ENCODE peak calls at places on chromosomes 7 and 10, in four cellular contexts. I is fibroblast of lung, L is psoas muscle, H is RWPE1. A is an unnamed sample.

GRCh38 chr10:4241724-4242345 is 456.8 kb upstream of the KLF6 start:
- DNase-seq in L (no peak), I (peak), H (no peak), A (peak)

GRCh38 chr7:35983585-35983984 is 169.5 kb upstream of the EEPD1 start:
- DNase-seq in L (no peak), H (no peak), I (no peak), A (no peak)

GRCh38 chr10:51399840-51400239 is 299.6 kb downstream of the CSTF2T start:
- DNase-seq in I (no peak), L (no peak), H (no peak), A (no peak)

GRCh38 chr7:16921644-16922257 is 40.0 kb upstream of the AGR3 start:
- DNase-seq in L (no peak), I (no peak), H (no peak), A (peak)

GRCh38 chr7:116527521-116527920 is 2.7 kb downstream of the CAV1 start:
- DNase-seq in L (no peak), H (no peak), I (peak), A (no peak)

GRCh38 chr10:48981310-48981907 is 41.8 kb upstream of the LRRC18 start:
- DNase-seq in I (peak), L (peak), H (peak), A (peak)

GRCh38 chr7:102019461-102019860 is 202.0 kb downstream of the CUX1 start:
- DNase-seq in L (no peak), H (no peak), I (no peak), A (no peak)

GRCh38 chr10:114491933-114492332 is 87.6 kb upstream of the AFAP1L2 start:
- DNase-seq in I (no peak), H (no peak), L (no peak), A (no peak)

GRCh38 chr7:27885652-27886051 is 145.7 kb downstream of the TAX1BP1 start:
- DNase-seq in I (no peak), L (no peak), H (no peak), A (no peak)

GRCh38 chr7:45052011-45052410 is 36.8 kb downstream of the NACAD start:
- DNase-seq in L (no peak), H (no peak), I (no peak), A (no peak)

GRCh38 chr10:117723343-117723742 is 180.8 kb downstream of the EMX2 start:
- DNase-seq in L (no peak), H (no peak), I (no peak), A (no peak)
- TF ChIP-seq CTCF in L (no peak), H (no peak), I (no peak), A (no peak)

GRCh38 chr10:112446855-112447691 is at the start of the genes VTI1A and ZDHHC6:
- DNase-seq in L (peak), I (peak), H (peak), A (peak)
- TF ChIP-seq CTCF in L (peak), I (peak), H (no peak), A (no peak)

GRCh38 chr7:50308301-50309129 is 4.0 kb downstream of the IKZF1 start:
- DNase-seq in I (no peak), H (no peak), L (no peak), A (no peak)
- TF ChIP-seq CTCF in I (no peak), H (no peak), L (no peak), A (no peak)

GRCh38 chr10:79234391-79235318 is 112.6 kb upstream of the PPIF start:
- DNase-seq in L (no peak), I (no peak), H (peak), A (no peak)
- TF ChIP-seq CTCF in L (no peak), I (no peak), H (no peak), A (no peak)

GRCh38 chr7:65037740-65038678 is 31.5 kb upstream of the ERV3-1 start:
- DNase-seq in L (peak), H (peak), I (peak), A (peak)
- TF ChIP-seq CTCF in L (no peak), H (no peak), I (no peak), A (no peak)

GRCh38 chr7:137835486-137836112 is 11.2 kb downstream of the DGKI start:
- DNase-seq in L (no peak), H (no peak), I (no peak), A (no peak)
- TF ChIP-seq CTCF in L (no peak), H (no peak), I (no peak), A (no peak)

GRCh38 chr10:28095791-28096367 is 97.0 kb upstream of the ODAD2 start:
- DNase-seq in L (no peak), I (no peak), H (no peak), A (no peak)

GRCh38 chr10:28094121-28094520 is 95.2 kb upstream of the ODAD2 start:
- DNase-seq in L (no peak), H (no peak), I (no peak), A (no peak)

GRCh38 chr10:28091913-28092312 is 93.0 kb upstream of the ODAD2 start:
- DNase-seq in L (no peak), I (no peak), H (no peak), A (no peak)

GRCh38 chr10:28097633-28098032 is 98.8 kb upstream of the ODAD2 start:
- DNase-seq in I (no peak), L (no peak), H (no peak), A (no peak)
- TF ChIP-seq CTCF in I (no peak), L (no peak), H (no peak), A (no peak)